ENCODE peak calls at places on chromosomes 7 and 10, in six cellular contexts. One of them, this sample, is unnamed.

GRCh38 chr10:124436191-124436638 is 13.6 kb downstream of the NKX1-2 start:
- DNase-seq in K562: no peak
- DNase-seq in GM12878: peak; percentile 47
- DNase-seq in A549: no peak
- DNase-seq in endothelial cell of umbilical vein: no peak
- DNase-seq in HepG2: peak; percentile 42
- DNase-seq in this sample: peak; percentile 60

GRCh38 chr10:23512355-23513058 is 73.6 kb downstream of the OTUD1 start:
- DNase-seq in K562: peak; percentile 59
- DNase-seq in GM12878: no peak
- DNase-seq in A549: peak; percentile 61
- DNase-seq in endothelial cell of umbilical vein: no peak
- DNase-seq in HepG2: peak; percentile 9
- DNase-seq in this sample: peak; percentile 74

GRCh38 chr7:101496017-101496416 is 133.1 kb downstream of the MYL10 start:
- DNase-seq in K562: no peak
- DNase-seq in GM12878: no peak
- DNase-seq in A549: no peak
- DNase-seq in endothelial cell of umbilical vein: no peak
- DNase-seq in HepG2: no peak
- DNase-seq in this sample: no peak

GRCh38 chr7:116025098-116025809 is 5.3 kb downstream of the TFEC start:
- DNase-seq in K562: no peak
- DNase-seq in GM12878: no peak
- DNase-seq in A549: no peak
- DNase-seq in endothelial cell of umbilical vein: peak; percentile 66
- DNase-seq in HepG2: no peak
- DNase-seq in this sample: no peak

GRCh38 chr10:69363666-69364065 is 53.1 kb downstream of the TACR2 start:
- DNase-seq in K562: no peak
- DNase-seq in GM12878: no peak
- DNase-seq in A549: no peak
- DNase-seq in endothelial cell of umbilical vein: no peak
- DNase-seq in HepG2: no peak
- DNase-seq in this sample: no peak

GRCh38 chr7:44063547-44063893 is 1.8 kb downstream of the PGAM2 start:
- DNase-seq in K562: no peak
- DNase-seq in GM12878: no peak
- DNase-seq in A549: no peak
- DNase-seq in endothelial cell of umbilical vein: no peak
- DNase-seq in HepG2: no peak
- DNase-seq in this sample: no peak

GRCh38 chr7:129969881-129970446 is 17.2 kb upstream of the UBE2H start:
- DNase-seq in K562: peak; percentile 53
- DNase-seq in GM12878: no peak
- DNase-seq in A549: peak; percentile 88
- DNase-seq in endothelial cell of umbilical vein: peak; percentile 96
- DNase-seq in HepG2: no peak
- DNase-seq in this sample: no peak

GRCh38 chr10:84845628-84846261 is 517.4 kb downstream of the CCSER2 start:
- DNase-seq in K562: no peak
- DNase-seq in GM12878: no peak
- DNase-seq in A549: peak; percentile 27
- DNase-seq in endothelial cell of umbilical vein: no peak
- DNase-seq in HepG2: peak; percentile 35
- DNase-seq in this sample: peak; percentile 51

GRCh38 chr7:28440055-28440601 is 27.8 kb downstream of the CREB5 start:
- DNase-seq in K562: no peak
- DNase-seq in GM12878: no peak
- DNase-seq in A549: no peak
- DNase-seq in endothelial cell of umbilical vein: no peak
- DNase-seq in HepG2: no peak
- DNase-seq in this sample: no peak

GRCh38 chr10:61781969-61782403 is 119.3 kb downstream of the CABCOCO1 start:
- DNase-seq in K562: peak; percentile 92
- DNase-seq in GM12878: no peak
- DNase-seq in A549: no peak
- DNase-seq in endothelial cell of umbilical vein: no peak
- DNase-seq in HepG2: no peak
- DNase-seq in this sample: no peak

GRCh38 chr10:81251457-81252115 is 623.4 kb upstream of the NRG3 start:
- DNase-seq in K562: no peak
- DNase-seq in GM12878: no peak
- DNase-seq in A549: no peak
- DNase-seq in endothelial cell of umbilical vein: no peak
- DNase-seq in HepG2: no peak
- DNase-seq in this sample: no peak

GRCh38 chr7:2225830-2226229 is 6.9 kb downstream of the MAD1L1 start:
- DNase-seq in K562: no peak
- DNase-seq in GM12878: no peak
- DNase-seq in A549: no peak
- DNase-seq in endothelial cell of umbilical vein: no peak
- DNase-seq in HepG2: no peak
- DNase-seq in this sample: no peak

GRCh38 chr10:46264737-46265368 is 21.9 kb upstream of the ANTXRL start:
- DNase-seq in K562: no peak
- DNase-seq in GM12878: no peak
- DNase-seq in A549: no peak
- DNase-seq in endothelial cell of umbilical vein: no peak
- DNase-seq in HepG2: no peak
- DNase-seq in this sample: no peak

GRCh38 chr10:49587981-49588380 is 22.1 kb upstream of the SLC18A3 start:
- DNase-seq in K562: no peak
- DNase-seq in GM12878: no peak
- DNase-seq in A549: no peak
- DNase-seq in endothelial cell of umbilical vein: no peak
- DNase-seq in HepG2: no peak
- DNase-seq in this sample: no peak

GRCh38 chr7:27576360-27576944 is 86.2 kb downstream of the HIBADH start:
- DNase-seq in K562: peak; percentile 51
- DNase-seq in GM12878: no peak
- DNase-seq in A549: peak; percentile 38
- DNase-seq in endothelial cell of umbilical vein: peak; percentile 70
- DNase-seq in HepG2: peak; percentile 21
- DNase-seq in this sample: peak; percentile 71

GRCh38 chr7:106029941-106030340 is 66.9 kb downstream of the CDHR3 start:
- DNase-seq in K562: no peak
- DNase-seq in GM12878: no peak
- DNase-seq in A549: no peak
- DNase-seq in endothelial cell of umbilical vein: no peak
- DNase-seq in HepG2: no peak
- DNase-seq in this sample: no peak
- TF ChIP-seq CTCF in K562: peak; percentile 49
- TF ChIP-seq CTCF in GM12878: peak; percentile 11
- TF ChIP-seq CTCF in A549: no peak
- TF ChIP-seq CTCF in endothelial cell of umbilical vein: no peak
- TF ChIP-seq CTCF in HepG2: peak; percentile 29
- TF ChIP-seq CTCF in this sample: peak; percentile 26

GRCh38 chr7:49800031-49800430 is 26.6 kb downstream of the VWC2 start:
- DNase-seq in K562: no peak
- DNase-seq in GM12878: no peak
- DNase-seq in A549: no peak
- DNase-seq in endothelial cell of umbilical vein: no peak
- DNase-seq in HepG2: no peak
- DNase-seq in this sample: no peak
- H3K4me3 ChIP-seq in K562: no peak overlapping the region
- H3K4me3 ChIP-seq in GM12878: no peak overlapping the region
- H3K4me3 ChIP-seq in A549: no peak overlapping the region
- H3K4me3 ChIP-seq in endothelial cell of umbilical vein: no peak overlapping the region
- H3K4me3 ChIP-seq in HepG2: no peak overlapping the region
- H3K4me3 ChIP-seq in this sample: no peak overlapping the region

DNA sequence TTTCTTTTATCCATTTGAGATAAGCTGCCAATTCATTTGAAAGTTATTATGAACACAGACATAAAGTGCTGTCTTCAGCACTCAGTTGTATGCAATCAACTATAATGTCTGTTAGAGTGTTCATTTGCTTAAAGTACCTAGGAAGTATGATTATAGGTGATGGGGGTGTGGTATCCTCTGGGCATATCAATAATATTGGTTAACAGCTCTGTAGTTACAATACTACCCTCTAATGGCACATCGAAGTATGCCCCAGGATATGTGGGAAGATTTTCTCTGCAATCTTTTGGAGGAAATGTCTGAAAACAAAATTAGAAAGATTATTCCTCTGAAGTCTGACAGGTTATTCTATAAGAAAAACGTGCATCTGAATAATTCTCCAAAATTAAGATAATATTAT is 429.7 kb downstream of the ARL4A start:
- DNase-seq in K562: no peak
- DNase-seq in GM12878: no peak
- DNase-seq in A549: peak; percentile 29
- DNase-seq in endothelial cell of umbilical vein: peak; percentile 62
- DNase-seq in HepG2: peak; percentile 35
- DNase-seq in this sample: peak; percentile 15
- TF ChIP-seq MYC in K562: no peak
- TF ChIP-seq MYC in GM12878: no peak
- TF ChIP-seq MYC in A549: no peak
- TF ChIP-seq MYC in endothelial cell of umbilical vein: no peak
- TF ChIP-seq MYC in HepG2: no peak
- TF ChIP-seq MYC in this sample: no peak

GRCh38 chr10:4170181-4170580 is 385.2 kb upstream of the KLF6 start:
- DNase-seq in K562: no peak
- DNase-seq in GM12878: no peak
- DNase-seq in A549: no peak
- DNase-seq in endothelial cell of umbilical vein: no peak
- DNase-seq in HepG2: no peak
- DNase-seq in this sample: no peak

GRCh38 chr10:4170633-4171314 is 385.8 kb upstream of the KLF6 start:
- DNase-seq in K562: no peak
- DNase-seq in GM12878: peak; percentile 1
- DNase-seq in A549: no peak
- DNase-seq in endothelial cell of umbilical vein: no peak
- DNase-seq in HepG2: no peak
- DNase-seq in this sample: no peak

GRCh38 chr10:4176500-4177281 is 391.7 kb upstream of the KLF6 start:
- DNase-seq in K562: no peak
- DNase-seq in GM12878: peak; percentile 8
- DNase-seq in A549: no peak
- DNase-seq in endothelial cell of umbilical vein: no peak
- DNase-seq in HepG2: no peak
- DNase-seq in this sample: no peak

GRCh38 chr10:4177826-4178225 is 392.8 kb upstream of the KLF6 start:
- DNase-seq in K562: no peak
- DNase-seq in GM12878: no peak
- DNase-seq in A549: no peak
- DNase-seq in endothelial cell of umbilical vein: no peak
- DNase-seq in HepG2: no peak
- DNase-seq in this sample: no peak

DNA sequence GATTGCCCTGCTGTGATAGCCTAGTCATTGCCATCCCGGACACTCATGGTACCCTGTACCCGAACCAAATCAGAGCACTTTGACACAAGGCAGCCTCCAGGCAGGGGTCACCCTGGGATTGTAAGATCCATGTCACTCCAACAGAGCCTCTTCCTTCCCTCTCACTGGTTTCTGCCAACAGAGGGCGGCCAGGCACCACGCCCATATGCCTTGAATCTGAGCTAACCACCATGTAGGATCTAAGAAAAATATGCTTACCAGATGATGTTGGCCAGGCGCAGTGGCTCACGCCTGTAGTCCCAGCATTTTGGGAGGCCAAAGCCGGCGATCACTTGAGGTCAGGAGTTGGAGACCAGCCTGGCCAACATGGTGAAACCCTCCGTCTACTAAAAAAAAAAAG is 389.2 kb upstream of the KLF6 start:
- DNase-seq in K562: peak; percentile 10
- DNase-seq in GM12878: no peak
- DNase-seq in A549: peak; percentile 43
- DNase-seq in endothelial cell of umbilical vein: no peak
- DNase-seq in HepG2: peak; percentile 7
- DNase-seq in this sample: peak; percentile 4
- TF ChIP-seq CTCF in K562: peak; percentile 31
- TF ChIP-seq CTCF in GM12878: no peak
- TF ChIP-seq CTCF in A549: peak; percentile 22
- TF ChIP-seq CTCF in endothelial cell of umbilical vein: no peak
- TF ChIP-seq CTCF in HepG2: peak; percentile 28
- TF ChIP-seq CTCF in this sample: no peak

GRCh38 chr10:117241541-117242462 is 888 bp downstream of the SLC18A2 start:
- DNase-seq in K562: peak; percentile 62
- DNase-seq in GM12878: no peak
- DNase-seq in A549: no peak
- DNase-seq in endothelial cell of umbilical vein: no peak
- DNase-seq in HepG2: no peak
- DNase-seq in this sample: no peak
- H3K4me3 ChIP-seq in K562: no peak overlapping the region
- H3K4me3 ChIP-seq in GM12878: no peak overlapping the region
- H3K4me3 ChIP-seq in A549: peak overlapping the region; percentile 47
- H3K4me3 ChIP-seq in endothelial cell of umbilical vein: no peak overlapping the region
- H3K4me3 ChIP-seq in HepG2: peak overlapping the region; percentile 57
- H3K4me3 ChIP-seq in this sample: no peak overlapping the region

GRCh38 chr10:99394256-99394655 is 36.2 kb downstream of the GOT1 start:
- DNase-seq in K562: no peak
- DNase-seq in GM12878: no peak
- DNase-seq in A549: no peak
- DNase-seq in endothelial cell of umbilical vein: no peak
- DNase-seq in HepG2: no peak
- DNase-seq in this sample: no peak

GRCh38 chr10:99391346-99391745 is 39.1 kb downstream of the GOT1 start:
- DNase-seq in K562: no peak
- DNase-seq in GM12878: no peak
- DNase-seq in A549: no peak
- DNase-seq in endothelial cell of umbilical vein: no peak
- DNase-seq in HepG2: no peak
- DNase-seq in this sample: no peak

GRCh38 chr10:99393683-99394082 is 36.7 kb downstream of the GOT1 start:
- DNase-seq in K562: peak; percentile 10
- DNase-seq in GM12878: no peak
- DNase-seq in A549: no peak
- DNase-seq in endothelial cell of umbilical vein: no peak
- DNase-seq in HepG2: no peak
- DNase-seq in this sample: no peak

GRCh38 chr10:99394761-99395386 is 35.5 kb downstream of the GOT1 start:
- DNase-seq in K562: no peak
- DNase-seq in GM12878: no peak
- DNase-seq in A549: no peak
- DNase-seq in endothelial cell of umbilical vein: no peak
- DNase-seq in HepG2: no peak
- DNase-seq in this sample: no peak

DNA sequence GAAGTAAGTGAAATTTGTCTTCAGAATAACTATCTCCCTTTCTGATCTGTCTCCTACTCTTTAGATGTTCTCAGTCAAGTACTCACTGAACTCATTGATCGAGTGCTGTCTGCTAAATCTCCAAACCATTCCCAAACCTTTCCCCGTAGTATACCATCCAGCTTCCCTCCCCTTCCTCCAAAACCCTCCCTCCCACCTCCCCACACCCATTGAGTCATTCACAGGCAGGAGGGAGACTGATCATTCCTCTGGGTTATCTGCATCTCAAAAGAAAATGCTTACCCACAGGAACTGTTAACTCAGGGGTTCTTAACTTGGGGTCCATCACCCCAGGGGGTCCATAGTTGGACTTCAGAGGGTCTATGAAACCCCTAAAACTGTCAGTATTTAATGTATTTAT is 37.4 kb downstream of the GOT1 start:
- DNase-seq in K562: no peak
- DNase-seq in GM12878: no peak
- DNase-seq in A549: no peak
- DNase-seq in endothelial cell of umbilical vein: no peak
- DNase-seq in HepG2: no peak
- DNase-seq in this sample: no peak
- TF ChIP-seq MYC in K562: no peak
- TF ChIP-seq MYC in GM12878: no peak
- TF ChIP-seq MYC in A549: no peak
- TF ChIP-seq MYC in endothelial cell of umbilical vein: no peak
- TF ChIP-seq MYC in HepG2: no peak
- TF ChIP-seq MYC in this sample: no peak